ENCODE peak calls at places on chromosome 14, in five cellular contexts. G, B, I, S and P are unnamed samples.

GRCh38 chr14:46250113-46250703 is 401.4 kb downstream of the RPL10L start:
- DNase-seq in S (no peak), I (no peak), G (peak), B (no peak), P (no peak)

GRCh38 chr14:43031598-43031997 is 1424.9 kb downstream of the LRFN5 start:
- DNase-seq in B (no peak), S (no peak), G (peak), I (no peak), P (no peak)

GRCh38 chr14:104975481-104976197 is 2.5 kb downstream of the AHNAK2 start:
- DNase-seq in I (no peak), G (no peak), B (no peak), S (no peak), P (no peak)

GRCh38 chr14:98957211-98958047 is 314.6 kb downstream of the BCL11B start:
- DNase-seq in I (no peak), B (no peak), G (peak), S (no peak), P (peak)

GRCh38 chr14:75257241-75257640 is 21.4 kb upstream of the FOS start:
- DNase-seq in B (no peak), S (no peak), I (no peak), G (no peak), P (no peak)

GRCh38 chr14:68897559-68898160 is 81.4 kb downstream of the ACTN1 start:
- DNase-seq in B (no peak), I (no peak), G (no peak), S (no peak), P (no peak)

GRCh38 chr14:104427126-104427851 is 152.3 kb upstream of the C14orf180 start:
- DNase-seq in B (no peak), S (no peak), G (no peak), I (no peak), P (no peak)

GRCh38 chr14:95675486-95675885 is 10.7 kb upstream of the TCL1B start:
- DNase-seq in S (no peak), B (no peak), I (no peak), G (no peak), P (no peak)

GRCh38 chr14:100701314-100701713 is 25.4 kb upstream of the DLK1 start:
- DNase-seq in B (no peak), I (no peak), G (no peak), S (no peak), P (no peak)

GRCh38 chr14:88463318-88463717 is 77.9 kb downstream of the SPATA7 start:
- DNase-seq in S (no peak), G (peak), I (peak), B (no peak), P (peak)

GRCh38 chr14:37587438-37587837 is 7.6 kb downstream of the FOXA1 start:
- DNase-seq in B (no peak), I (no peak), S (no peak), G (peak), P (no peak)

GRCh38 chr14:106848330-106849121 is 1322.1 kb downstream of the TMEM121 start:
- DNase-seq in B (no peak), G (peak), I (no peak), S (no peak), P (peak)

GRCh38 chr14:98119739-98120138 is 1152.3 kb downstream of the BCL11B start:
- DNase-seq in B (no peak), S (no peak), I (no peak), G (no peak), P (no peak)

GRCh38 chr14:76917158-76917596 is 91.0 kb downstream of the LRRC74A start:
- DNase-seq in G (peak), I (no peak), S (no peak), B (no peak), P (peak)

GRCh38 chr14:65414961-65415589 is 2.5 kb downstream of the FUT8 start:
- DNase-seq in B (peak), S (no peak), G (peak), I (no peak), P (peak)

GRCh38 chr14:32303865-32304264 is 25.2 kb upstream of the AKAP6 start:
- DNase-seq in S (no peak), G (no peak), I (no peak), B (no peak), P (no peak)

GRCh38 chr14:51079085-51079484 is 15.8 kb downstream of the TRIM9 start:
- DNase-seq in B (no peak), S (no peak), G (peak), I (no peak), P (no peak)

GRCh38 chr14:105526781-105527380 is 498 bp downstream of the TMEM121 start:
- DNase-seq in B (no peak), G (no peak), I (no peak), S (no peak), P (no peak)

GRCh38 chr14:103849151-103850013 is 2.0 kb upstream of the PPP1R13B start:
- DNase-seq in B (no peak), G (no peak), I (no peak), S (no peak), P (no peak)

GRCh38 chr14:23162800-23163199 is 20.7 kb downstream of the SLC7A8 start:
- DNase-seq in S (no peak), B (no peak), G (no peak), I (no peak), P (no peak)